ENCODE peak calls at places on chromosomes 7 and 10, in ten cellular contexts. Y, F, E, V, G, H, O, J, I and U are unnamed samples.
A peak's percentile ranks its signal among the peaks of the same experiment; 100 is the strongest.

GRCh38 chr10:35784751-35785150 is 142.7 kb upstream of the FZD8 start:
- DNase-seq in F (no peak), E (no peak), H (no peak), J (no peak), V (no peak), I (no peak), Y (no peak), O (no peak), G (no peak), U (no peak)

GRCh38 chr10:48506147-48506917 is 98.5 kb downstream of the ARHGAP22 start:
- DNase-seq in F (no peak), E (no peak), O (no peak), Y (no peak), V (peak; percentile 38), I (no peak), J (no peak), H (no peak), G (peak; percentile 33), U (peak; percentile 37)

GRCh38 chr10:70480254-70480861 is 1.8 kb downstream of the PALD1 start:
- DNase-seq in J (no peak), H (no peak), V (no peak), O (no peak), I (no peak), G (no peak), Y (no peak), E (no peak), F (peak; percentile 16), U (no peak)

GRCh38 chr10:69729326-69730048 is 72.2 kb upstream of the COL13A1 start:
- DNase-seq in H (no peak), I (no peak), Y (no peak), O (no peak), E (no peak), G (no peak), F (no peak), J (no peak), V (no peak), U (no peak)

GRCh38 chr7:41006591-41006990 is 696.3 kb downstream of the INHBA start:
- DNase-seq in O (no peak), I (peak; percentile 74), E (no peak), Y (no peak), F (no peak), J (no peak), H (no peak), V (no peak), G (peak; percentile 52), U (peak; percentile 59)

GRCh38 chr10:14153570-14154055 is 177.1 kb downstream of the FRMD4A start:
- DNase-seq in E (no peak), I (no peak), Y (no peak), J (no peak), H (no peak), G (peak; percentile 11), V (no peak), F (no peak), O (no peak), U (no peak)

GRCh38 chr10:17872191-17873091 is 63.3 kb downstream of the MRC1 start:
- DNase-seq in G (no peak), V (peak; percentile 12), J (no peak), F (no peak), E (no peak), H (no peak), I (peak; percentile 15), Y (no peak), O (no peak), U (peak; percentile 27)

GRCh38 chr10:9253121-9253520 is 1198.6 kb downstream of the GATA3 start:
- DNase-seq in O (no peak), J (no peak), H (no peak), I (peak; percentile 73), V (no peak), G (no peak), Y (no peak), E (no peak), F (no peak), U (peak; percentile 8)

GRCh38 chr10:95308389-95309302 is 17.8 kb upstream of the PDLIM1 start:
- DNase-seq in V (no peak), I (peak; percentile 96), E (peak; percentile 90), J (peak; percentile 95), O (no peak), G (peak; percentile 96), F (no peak), Y (no peak), H (no peak), U (peak; percentile 98)

GRCh38 chr7:63789378-63790176 is 209.1 kb upstream of the ZNF722 start:
- DNase-seq in J (no peak), O (peak; percentile 2), H (no peak), Y (no peak), I (no peak), V (no peak), E (no peak), F (no peak), G (peak; percentile 69), U (no peak)

GRCh38 chr10:102401735-102402511 is 6.4 kb downstream of the NFKB2 start:
- DNase-seq in H (no peak), G (peak; percentile 68), V (no peak), Y (no peak), O (no peak), I (peak; percentile 58), J (no peak), F (no peak), E (no peak), U (peak; percentile 32)

GRCh38 chr10:99395750-99396445 is 34.5 kb downstream of the GOT1 start:
- DNase-seq in Y (no peak), F (no peak), E (no peak), O (no peak), G (peak; percentile 91), I (peak; percentile 87), H (no peak), V (peak; percentile 74), J (peak; percentile 32), U (peak; percentile 88)

GRCh38 chr10:73099141-73099540 is 2.5 kb upstream of the P4HA1 start:
- DNase-seq in O (no peak), H (no peak), J (no peak), I (no peak), E (no peak), F (no peak), G (no peak), Y (no peak), V (no peak), U (peak; percentile 67)

GRCh38 chr10:119608316-119609155 is 11.8 kb upstream of the TIAL1 start:
- DNase-seq in H (no peak), O (peak; percentile 21), F (peak; percentile 24), E (no peak), Y (peak; percentile 13), I (no peak), V (peak; percentile 78), J (no peak), G (peak; percentile 33), U (peak; percentile 27)

GRCh38 chr7:83599131-83599530 is 49.8 kb downstream of the SEMA3E start:
- DNase-seq in I (no peak), H (no peak), E (no peak), V (no peak), F (no peak), Y (no peak), J (no peak), G (no peak), O (no peak), U (no peak)

GRCh38 chr7:88429382-88429781 is 122.7 kb upstream of the STEAP4 start:
- DNase-seq in E (no peak), J (no peak), O (no peak), Y (no peak), V (no peak), H (no peak), F (no peak), G (no peak), I (no peak), U (no peak)

GRCh38 chr10:94038024-94038423 is 44.3 kb downstream of the PLCE1 start:
- DNase-seq in F (no peak), E (no peak), G (peak; percentile 72), Y (no peak), J (no peak), V (no peak), O (no peak), H (no peak), I (peak; percentile 25), U (peak; percentile 54)

GRCh38 chr7:37489703-37490102 is 41.0 kb upstream of the ELMO1 start:
- DNase-seq in V (peak; percentile 53), I (no peak), F (no peak), J (no peak), E (no peak), O (no peak), H (no peak), G (no peak), Y (no peak), U (no peak)

GRCh38 chr7:18901351-18901750 is 216.1 kb downstream of the TWIST1 start:
- DNase-seq in Y (no peak), E (no peak), F (no peak), O (no peak), V (no peak), J (no peak), H (no peak), I (no peak), G (peak; percentile 77), U (no peak)

GRCh38 chr7:68408873-68409272 is 1189.4 kb upstream of the AUTS2 start:
- DNase-seq in H (no peak), I (no peak), F (no peak), E (no peak), J (no peak), Y (no peak), O (no peak), V (no peak), G (no peak), U (no peak)

GRCh38 chr7:87735360-87735759 is 107.2 kb downstream of the RUNDC3B start:
- DNase-seq in O (no peak), Y (no peak), H (no peak), F (no peak), J (no peak), I (peak; percentile 18), E (no peak), G (no peak), V (no peak), U (no peak)

GRCh38 chr7:76179686-76180085 is 22.0 kb upstream of the SRRM3 start:
- DNase-seq in F (no peak), Y (no peak), G (no peak), O (no peak), V (no peak), E (no peak), H (no peak), I (no peak), J (no peak), U (no peak)

GRCh38 chr7:147803625-147804024 is 786.9 kb upstream of the C7orf33 start:
- DNase-seq in F (no peak), Y (no peak), E (no peak), G (no peak), J (no peak), I (no peak), V (no peak), O (no peak), H (no peak), U (no peak)

GRCh38 chr7:51069411-51070083 is 247.1 kb downstream of the COBL start:
- DNase-seq in E (no peak), H (no peak), I (no peak), J (no peak), Y (no peak), V (no peak), F (no peak), G (peak; percentile 72), O (no peak), U (peak; percentile 18)

GRCh38 chr10:101576229-101576863 is 11.7 kb downstream of the POLL start:
- DNase-seq in O (no peak), H (no peak), Y (no peak), E (no peak), J (no peak), V (no peak), I (no peak), F (no peak), G (peak; percentile 21), U (no peak)

GRCh38 chr7:10484767-10485166 is 488.9 kb upstream of the PHF14 start:
- DNase-seq in I (no peak), G (no peak), Y (no peak), J (no peak), H (no peak), E (no peak), F (no peak), V (no peak), O (no peak), U (no peak)

GRCh38 chr7:130733866-130734524 is at the start of gene KLF14:
- DNase-seq in O (peak; percentile 82), F (peak; percentile 21), G (peak; percentile 23), E (no peak), H (peak; percentile 34), I (no peak), J (no peak), Y (peak; percentile 10), V (no peak), U (no peak)

GRCh38 chr10:123034332-123034731 is 25.5 kb downstream of the ACADSB start:
- DNase-seq in O (no peak), E (no peak), J (no peak), H (no peak), F (no peak), G (no peak), V (no peak), Y (no peak), I (no peak), U (no peak)